ENCODE peak calls at places on chromosomes 3 and 15, in seven cellular contexts. W is vagina, X is spleen, K is ovary, G is A549, J is stomach, T is suprapubic skin. U is an unnamed sample.

GRCh38 chr3:135898774-135899173 is 66.8 kb upstream of the PPP2R3A start:
- DNase-seq in K (no peak), G (no peak), X (no peak), W (no peak), J (no peak), T (no peak), U (no peak)

GRCh38 chr3:103965764-103966163 is 1400.9 kb upstream of the ALCAM start:
- DNase-seq in G (no peak), T (peak), K (no peak), J (no peak), X (no peak), W (no peak), U (no peak)

GRCh38 chr15:80285379-80285778 is 33.4 kb upstream of the CTXND1 start:
- DNase-seq in T (no peak), J (no peak), X (no peak), G (no peak), W (no peak), K (no peak), U (no peak)

GRCh38 chr15:25738171-25738792 is 124.8 kb downstream of the ATP10A start:
- DNase-seq in J (no peak), G (no peak), W (no peak), T (no peak), K (no peak), X (no peak), U (no peak)

GRCh38 chr3:187685948-187686347 is 15.8 kb upstream of the SST start:
- DNase-seq in T (no peak), G (no peak), J (no peak), X (no peak), K (no peak), W (no peak), U (no peak)

GRCh38 chr3:95172549-95172948 is 1109.7 kb downstream of the NSUN3 start:
- DNase-seq in J (no peak), W (no peak), K (no peak), X (no peak), T (no peak), G (no peak), U (no peak)

GRCh38 chr15:69595009-69595825 is 142.6 kb downstream of the RPLP1 start:
- DNase-seq in W (no peak), G (peak), K (no peak), X (no peak), T (peak), J (peak), U (peak)

GRCh38 chr3:115245437-115245836 is 98.3 kb upstream of the ZBTB20 start:
- DNase-seq in T (no peak), K (no peak), W (no peak), X (no peak), J (no peak), G (peak), U (no peak)

GRCh38 chr3:176088962-176089383 is 1108.3 kb downstream of the TBL1XR1 start:
- DNase-seq in W (no peak), T (no peak), G (no peak), X (no peak), J (no peak), K (no peak), U (no peak)

GRCh38 chr15:52082197-52083036 is 30.2 kb downstream of the BCL2L10 start:
- DNase-seq in W (no peak), X (no peak), T (no peak), K (no peak), G (no peak), J (no peak), U (no peak)

GRCh38 chr3:135235541-135235940 is 440.5 kb downstream of the EPHB1 start:
- DNase-seq in T (no peak), K (no peak), W (peak), X (no peak), G (no peak), J (no peak), U (no peak)

GRCh38 chr15:74988007-74988800 is 7.2 kb upstream of the SCAMP5 start:
- DNase-seq in T (no peak), G (peak), J (peak), W (no peak), X (peak), K (peak), U (no peak)

GRCh38 chr3:126679831-126680677 is 24.0 kb upstream of the CHCHD6 start:
- DNase-seq in K (no peak), J (no peak), W (peak), T (no peak), G (no peak), X (peak), U (no peak)

GRCh38 chr3:15815696-15816095 is 17.9 kb upstream of the ANKRD28 start:
- DNase-seq in T (no peak), J (no peak), G (peak), X (no peak), K (no peak), W (no peak), U (no peak)

GRCh38 chr3:27127195-27127594 is 242.0 kb downstream of the NEK10 start:
- DNase-seq in K (no peak), T (no peak), W (no peak), X (no peak), J (no peak), G (no peak), U (no peak)

GRCh38 chr3:180828001-180828720 is 84.3 kb upstream of the FXR1 start:
- DNase-seq in T (peak), W (no peak), X (peak), J (no peak), G (no peak), K (no peak), U (no peak)

GRCh38 chr15:100615801-100616200 is 13.4 kb downstream of the ASB7 start:
- DNase-seq in G (no peak), W (no peak), X (no peak), K (no peak), J (no peak), T (no peak), U (no peak)

GRCh38 chr15:71781179-71781964 is 29.0 kb upstream of the NR2E3 start:
- DNase-seq in K (no peak), T (no peak), X (no peak), J (no peak), W (no peak), G (no peak), U (no peak)

GRCh38 chr15:63905558-63906265 is 72.0 kb upstream of the HERC1 start:
- DNase-seq in T (no peak), W (no peak), X (no peak), G (no peak), J (no peak), K (no peak), U (no peak)

GRCh38 chr3:21484323-21485154 is 266.5 kb downstream of the ZNF385D start:
- DNase-seq in X (no peak), T (no peak), J (peak), W (no peak), K (peak), G (peak), U (no peak)

GRCh38 chr3:129627350-129628168 is 21.1 kb upstream of the PLXND1 start:
- DNase-seq in W (peak), K (peak), J (peak), T (peak), G (peak), X (peak), U (peak)

GRCh38 chr15:66008920-66009572 is 139.8 kb downstream of the RAB11A start:
- DNase-seq in W (no peak), X (no peak), K (no peak), G (peak), T (no peak), J (no peak), U (no peak)

GRCh38 chr3:123632161-123632655 is 47.4 kb upstream of the HACD2 start:
- DNase-seq in J (no peak), G (peak), W (peak), K (peak), X (no peak), T (no peak), U (no peak)

GRCh38 chr3:186909078-186909853 is 21.1 kb upstream of the ST6GAL1 start:
- DNase-seq in X (peak), W (no peak), J (peak), T (no peak), K (no peak), G (no peak), U (no peak)

GRCh38 chr3:190024912-190025311 is 95.8 kb downstream of the P3H2 start:
- DNase-seq in W (no peak), K (no peak), T (no peak), X (no peak), J (no peak), G (no peak), U (no peak)

GRCh38 chr3:81867875-81868274 is 106.4 kb upstream of the GBE1 start:
- DNase-seq in W (no peak), K (no peak), G (no peak), T (no peak), J (no peak), X (no peak), U (no peak)

GRCh38 chr3:181622365-181622764 is 89.4 kb upstream of the SOX2 start:
- DNase-seq in X (no peak), W (no peak), K (no peak), J (no peak), G (no peak), T (no peak), U (no peak)

GRCh38 chr15:77024273-77025065 is 29.5 kb downstream of the PSTPIP1 start:
- DNase-seq in G (peak), X (peak), W (no peak), J (peak), T (peak), K (peak), U (peak)

GRCh38 chr3:62048577-62048976 is 324.8 kb downstream of the FEZF2 start:
- DNase-seq in W (no peak), G (no peak), X (no peak), J (no peak), T (no peak), K (no peak), U (no peak)

GRCh38 chr3:30894521-30895289 is at the start of gene GADL1:
- DNase-seq in T (peak), W (no peak), X (peak), J (peak), K (peak), G (peak), U (peak)

GRCh38 chr3:183265713-183266417 is 12.8 kb downstream of the B3GNT5 start:
- DNase-seq in J (peak), W (no peak), T (no peak), X (no peak), G (peak), K (no peak), U (no peak)
- TF ChIP-seq POLR2A in J (no peak), W (no peak), T (no peak), X (no peak), G (no peak), K (no peak), U (no peak)

GRCh38 chr15:58724471-58724870 is 25.0 kb downstream of the ADAM10 start:
- DNase-seq in T (no peak), G (no peak), X (no peak), W (no peak), K (no peak), J (no peak), U (no peak)
- TF ChIP-seq POLR2A in T (no peak), G (no peak), X (no peak), W (no peak), K (no peak), J (no peak), U (no peak)

DNA sequence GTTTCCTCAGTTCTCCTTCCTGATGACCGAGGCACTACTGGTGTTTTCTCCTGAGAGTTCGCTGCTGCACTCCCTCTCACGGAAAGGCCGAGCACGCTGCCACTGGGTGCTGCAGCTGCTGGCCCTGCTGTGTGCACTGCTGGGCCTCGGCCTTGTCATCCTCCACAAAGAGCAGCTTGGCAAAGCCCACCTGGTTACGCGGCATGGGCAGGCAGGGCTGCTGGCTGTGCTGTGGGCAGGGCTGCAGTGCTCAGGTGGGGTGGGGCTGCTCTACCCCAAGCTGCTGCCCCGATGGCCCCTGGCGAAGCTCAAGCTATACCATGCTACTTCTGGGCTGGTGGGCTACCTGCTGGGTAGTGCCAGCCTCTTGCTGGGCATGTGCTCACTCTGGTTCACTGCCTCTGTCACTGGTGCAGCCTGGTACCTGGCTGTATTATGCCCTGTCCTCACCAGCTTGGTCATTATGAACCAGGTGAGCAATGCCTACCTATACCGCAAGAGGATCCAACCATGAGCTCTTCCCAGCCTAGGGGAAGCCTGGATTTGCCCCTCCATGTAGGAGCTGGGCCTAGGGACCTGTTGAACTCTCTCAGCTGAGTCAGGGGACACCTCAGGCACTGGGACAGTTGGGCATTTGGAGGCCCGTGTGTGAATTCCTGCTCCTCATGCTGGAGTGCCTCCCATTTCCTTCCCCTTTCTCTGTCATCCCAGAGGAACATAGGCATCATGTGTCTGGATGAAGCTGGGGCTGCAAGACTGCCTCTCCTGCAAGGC is 2.8 kb downstream of the CYB561D2 start:
- DNase-seq in G (no peak), X (no peak), J (no peak), W (no peak), T (no peak), K (no peak), U (no peak)
- TF ChIP-seq POLR2A in G (no peak), X (no peak), J (no peak), W (no peak), T (no peak), K (no peak), U (no peak)

DNA sequence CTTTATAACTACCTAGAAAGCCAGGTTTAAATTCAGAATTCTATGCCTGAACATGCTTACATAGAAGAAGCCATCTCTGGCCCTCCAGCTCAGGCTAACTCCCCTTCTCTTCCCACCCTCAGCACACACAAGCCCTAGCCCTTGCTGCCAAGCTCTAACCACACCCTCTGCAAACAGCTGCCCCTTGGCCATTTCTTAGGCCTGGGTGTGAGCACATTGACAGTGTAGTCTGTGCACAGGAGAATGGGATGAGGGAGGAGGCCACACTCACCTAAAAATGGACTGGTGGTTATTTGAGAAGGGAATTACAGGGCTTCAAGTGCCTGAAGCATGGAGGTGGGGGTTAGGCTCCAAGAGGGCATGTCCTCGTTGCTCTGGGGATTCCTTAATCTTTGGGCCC is 42.3 kb upstream of the SLC25A36 start:
- DNase-seq in T (no peak), X (no peak), K (no peak), W (no peak), G (no peak), J (no peak), U (no peak)
- TF ChIP-seq POLR2A in T (no peak), X (no peak), K (no peak), W (no peak), G (no peak), J (no peak), U (no peak)

DNA sequence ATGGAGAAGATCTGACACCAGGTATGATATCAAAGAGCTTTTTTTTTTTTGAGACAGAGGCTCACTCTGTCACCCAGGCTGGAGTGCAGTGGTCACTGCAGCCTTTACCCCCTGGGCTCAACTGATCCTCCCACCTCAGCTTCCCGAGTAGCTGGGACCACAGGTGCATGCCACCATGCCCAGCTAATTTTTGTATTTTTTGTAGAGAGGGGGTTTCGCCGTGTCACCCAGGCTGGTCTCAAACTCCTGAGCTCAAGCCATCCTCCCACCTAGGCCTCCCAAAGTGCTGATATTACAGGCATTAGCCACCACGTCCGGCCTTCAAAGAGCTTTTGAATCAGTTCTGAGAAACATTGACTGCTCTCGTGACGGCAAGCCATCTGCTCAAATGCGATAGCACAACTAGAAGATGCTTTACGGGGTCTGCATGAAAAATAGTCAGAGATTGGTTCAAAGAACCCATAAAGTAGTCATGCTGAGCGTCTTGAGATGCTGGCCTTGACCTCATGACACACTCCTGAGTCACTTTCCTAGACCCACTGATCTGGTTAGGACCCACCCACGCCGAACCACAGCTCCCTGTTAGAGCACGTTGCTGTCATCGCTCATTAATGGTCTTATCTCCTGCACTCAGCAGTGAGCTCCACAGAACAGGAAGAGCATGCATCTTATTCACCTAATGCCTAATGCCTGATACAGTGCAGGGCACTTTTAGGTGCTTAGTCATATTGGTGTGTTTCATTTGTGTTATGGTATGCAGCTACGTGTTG is 57.0 kb upstream of the NR2F2 start:
- DNase-seq in W (no peak), K (no peak), J (no peak), T (no peak), X (no peak), G (peak), U (no peak)
- TF ChIP-seq POLR2A in W (no peak), K (no peak), J (no peak), T (no peak), X (no peak), G (no peak), U (no peak)

DNA sequence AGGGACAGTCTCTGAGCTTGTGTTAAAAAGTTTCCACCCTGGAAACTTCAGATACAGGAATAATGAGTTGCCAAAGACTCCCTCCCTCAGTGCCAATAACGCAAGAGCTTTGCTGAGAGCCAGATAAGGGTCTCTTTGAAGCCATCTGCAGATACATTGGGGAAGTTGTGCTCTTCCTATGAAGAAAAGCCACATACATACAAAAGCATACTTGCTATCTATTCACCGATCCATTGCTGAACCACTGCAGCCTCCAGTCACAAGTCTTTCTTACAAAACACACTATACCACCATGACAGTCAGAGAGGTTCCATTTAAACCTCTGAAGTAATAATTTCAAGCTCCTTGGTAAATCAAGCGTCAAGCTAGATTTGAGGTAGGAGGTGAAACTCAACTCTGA is 10.0 kb upstream of the RETNLB start:
- DNase-seq in J (no peak), G (no peak), K (no peak), W (no peak), X (no peak), T (no peak), U (no peak)
- TF ChIP-seq POLR2A in J (no peak), G (no peak), K (no peak), W (no peak), X (no peak), T (no peak), U (no peak)

GRCh38 chr3:169980055-169980454 is 13.4 kb downstream of the SEC62 start:
- DNase-seq in G (no peak), W (no peak), T (no peak), J (no peak), X (no peak), K (no peak), U (no peak)
- TF ChIP-seq POLR2A in G (no peak), W (no peak), T (no peak), J (no peak), X (no peak), K (no peak), U (no peak)

GRCh38 chr15:43330780-43331086 is 360 bp upstream of the LCMT2 start:
- DNase-seq in J (no peak), T (no peak), K (no peak), X (no peak), W (no peak), G (no peak), U (no peak)

GRCh38 chr15:43325039-43325438 is 5.3 kb downstream of the LCMT2 start:
- DNase-seq in G (no peak), J (no peak), T (no peak), W (no peak), X (no peak), K (no peak), U (no peak)

GRCh38 chr15:43329222-43329959 is 982 bp downstream of the LCMT2 start:
- DNase-seq in J (peak), G (no peak), T (no peak), K (peak), X (peak), W (no peak), U (no peak)

DNA sequence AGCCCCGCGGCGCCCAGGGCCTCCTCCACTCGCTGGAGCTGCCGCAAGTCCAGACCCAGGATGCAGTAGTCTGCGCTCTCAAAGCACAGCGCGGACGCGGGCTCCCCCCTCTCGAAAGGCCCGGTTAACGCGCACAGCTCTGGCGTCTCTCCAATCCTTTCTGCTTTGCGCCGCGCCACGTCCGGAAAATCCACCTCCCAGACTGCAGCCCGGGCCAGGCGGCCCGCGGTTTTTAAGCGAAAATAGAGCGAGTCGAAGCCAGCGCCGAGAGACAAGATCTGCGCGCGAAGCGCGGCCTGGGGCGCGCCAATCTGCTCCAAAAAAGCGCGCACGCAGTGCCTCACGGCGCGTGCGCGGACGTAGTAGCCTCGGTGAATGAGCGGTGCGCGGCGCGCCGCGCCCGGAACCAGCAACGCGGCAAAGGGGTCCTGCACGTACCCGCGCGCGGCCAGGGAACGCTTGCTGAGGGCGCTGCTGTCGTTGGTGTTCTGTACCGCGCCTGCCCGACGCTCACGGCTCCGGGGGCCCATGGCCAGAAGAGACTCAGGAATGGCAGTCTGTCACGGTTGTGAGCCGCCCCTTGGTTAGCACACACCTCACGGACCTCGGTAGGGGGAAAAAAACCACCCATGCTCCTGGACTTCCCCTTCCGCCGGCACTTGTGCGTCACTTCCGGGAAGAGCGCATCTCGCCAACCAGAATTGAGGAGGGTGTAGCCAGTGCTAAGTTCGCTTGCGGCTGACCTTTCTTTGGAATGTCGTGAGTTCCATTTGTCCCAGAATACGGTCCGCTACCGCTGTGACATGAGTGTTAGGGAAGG is at the start of gene LCMT2:
- DNase-seq in J (peak), T (peak), W (no peak), X (peak), G (peak), K (peak), U (peak)
- TF ChIP-seq POLR2A in J (no peak), T (peak), W (no peak), X (peak), G (peak), K (peak), U (peak)

U was measured in right lobe of liver.